ENCODE peak calls at places on chromosomes 4 and X, in four cellular contexts. One of them, this sample, is unnamed.

GRCh38 chrX:153766871-153767673 is 3.0 kb downstream of the PLXNB3 start:
- DNase-seq in GM12878: no peak
- DNase-seq in H1: no peak
- DNase-seq in HepG2: no peak
- DNase-seq in this sample: no peak

GRCh38 chrX:103464071-103464773 is 55.1 kb downstream of the RAB40A start:
- DNase-seq in H1: no peak
- DNase-seq in HepG2: peak; percentile 10
- DNase-seq in GM12878: no peak
- DNase-seq in this sample: peak; percentile 80

GRCh38 chrX:149825424-149825823 is 43.7 kb downstream of the MAGEA9 start:
- DNase-seq in HepG2: peak; percentile 2
- DNase-seq in H1: no peak
- DNase-seq in GM12878: no peak
- DNase-seq in this sample: peak; percentile 39

GRCh38 chr4:87011340-87012034 is 76.7 kb downstream of the AFF1 start:
- DNase-seq in HepG2: no peak
- DNase-seq in GM12878: no peak
- DNase-seq in H1: no peak
- DNase-seq in this sample: no peak

GRCh38 chr4:3706565-3707422 is 59.4 kb upstream of the ADRA2C start:
- DNase-seq in GM12878: no peak
- DNase-seq in H1: no peak
- DNase-seq in HepG2: no peak
- DNase-seq in this sample: no peak

GRCh38 chr4:89298788-89299152 is 8.8 kb downstream of the GPRIN3 start:
- DNase-seq in H1: no peak
- DNase-seq in GM12878: no peak
- DNase-seq in HepG2: no peak
- DNase-seq in this sample: peak; percentile 41

GRCh38 chrX:68498044-68498507 is 775 bp upstream of the YIPF6 start:
- DNase-seq in GM12878: no peak
- DNase-seq in HepG2: peak; percentile 19
- DNase-seq in H1: no peak
- DNase-seq in this sample: no peak

GRCh38 chr4:177155454-177155853 is 154.2 kb upstream of the NEIL3 start:
- DNase-seq in H1: no peak
- DNase-seq in GM12878: no peak
- DNase-seq in HepG2: no peak
- DNase-seq in this sample: no peak

GRCh38 chrX:68834371-68835103 is 5.7 kb downstream of the EFNB1 start:
- DNase-seq in H1: no peak
- DNase-seq in HepG2: no peak
- DNase-seq in GM12878: no peak
- DNase-seq in this sample: no peak

GRCh38 chr4:147778942-147779341 is 47.1 kb downstream of the ARHGAP10 start:
- DNase-seq in H1: no peak
- DNase-seq in HepG2: no peak
- DNase-seq in GM12878: peak; percentile 98
- DNase-seq in this sample: no peak

GRCh38 chr4:10273030-10273429 is 156.4 kb upstream of the WDR1 start:
- DNase-seq in HepG2: no peak
- DNase-seq in GM12878: no peak
- DNase-seq in H1: no peak
- DNase-seq in this sample: no peak

GRCh38 chrX:4550018-4550417 is 836.6 kb upstream of the PRKX start:
- DNase-seq in HepG2: no peak
- DNase-seq in H1: no peak
- DNase-seq in GM12878: no peak
- DNase-seq in this sample: peak; percentile 5

GRCh38 chrX:108614616-108615015 is 121.7 kb downstream of the IRS4 start:
- DNase-seq in H1: no peak
- DNase-seq in HepG2: no peak
- DNase-seq in GM12878: no peak
- DNase-seq in this sample: no peak

GRCh38 chrX:39705299-39705698 is 392.5 kb downstream of the BCOR start:
- DNase-seq in HepG2: no peak
- DNase-seq in H1: no peak
- DNase-seq in GM12878: no peak
- DNase-seq in this sample: peak; percentile 68

GRCh38 chr4:150385606-150386005 is 196.3 kb upstream of the MAB21L2 start:
- DNase-seq in GM12878: no peak
- DNase-seq in HepG2: no peak
- DNase-seq in H1: no peak
- DNase-seq in this sample: peak; percentile 6
- TF ChIP-seq SUZ12 in GM12878: no peak
- TF ChIP-seq SUZ12 in HepG2: no peak
- TF ChIP-seq SUZ12 in H1: no peak
- TF ChIP-seq SUZ12 in this sample: no peak

GRCh38 chr4:61204353-61204752 is 4.2 kb downstream of the ADGRL3 start:
- DNase-seq in HepG2: peak; percentile 51
- DNase-seq in GM12878: no peak
- DNase-seq in H1: no peak
- DNase-seq in this sample: peak; percentile 12
- TF ChIP-seq SUZ12 in HepG2: no peak
- TF ChIP-seq SUZ12 in GM12878: no peak
- TF ChIP-seq SUZ12 in H1: no peak
- TF ChIP-seq SUZ12 in this sample: no peak

DNA sequence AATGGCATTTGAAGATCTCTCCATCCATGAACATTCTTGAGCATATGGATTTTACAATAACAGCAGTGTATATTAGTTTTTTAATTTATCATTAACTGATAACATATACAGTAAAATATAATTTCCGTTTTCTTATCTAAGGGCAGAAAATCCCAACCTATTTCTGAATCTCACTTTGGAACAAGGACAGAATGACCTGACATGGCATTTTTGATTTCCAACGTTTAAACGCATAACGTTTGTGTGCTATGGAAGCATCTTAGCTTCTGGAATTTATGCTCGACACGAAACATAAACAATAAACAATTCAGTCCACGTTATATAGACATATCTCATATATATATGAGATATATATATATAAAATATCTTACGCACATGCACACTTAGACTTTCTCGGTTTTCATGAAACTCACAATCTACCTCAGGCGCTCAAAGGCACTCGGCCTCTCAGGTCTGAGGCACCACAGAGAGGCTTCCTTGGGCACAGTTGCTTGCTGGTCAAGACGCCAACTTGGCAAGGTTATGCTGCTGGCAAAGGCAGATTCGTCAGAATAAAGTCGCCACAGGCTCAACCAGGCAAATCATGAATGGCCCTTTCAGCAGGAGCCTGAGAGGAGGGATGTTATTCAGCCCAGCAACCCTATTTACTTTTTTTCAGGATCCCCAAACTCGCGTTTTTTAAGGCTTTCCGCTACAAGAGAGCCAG is 1.0 kb upstream of the UGT8 start:
- DNase-seq in HepG2: no peak
- DNase-seq in GM12878: no peak
- DNase-seq in H1: no peak
- DNase-seq in this sample: no peak
- TF ChIP-seq SUZ12 in HepG2: no peak
- TF ChIP-seq SUZ12 in GM12878: no peak
- TF ChIP-seq SUZ12 in H1: no peak
- TF ChIP-seq SUZ12 in this sample: no peak

GRCh38 chr4:123323998-123324397 is 72.6 kb upstream of the SPRY1 start:
- DNase-seq in HepG2: no peak
- DNase-seq in H1: no peak
- DNase-seq in GM12878: no peak
- DNase-seq in this sample: no peak

GRCh38 chr4:123327846-123328447 is 68.6 kb upstream of the SPRY1 start:
- DNase-seq in HepG2: no peak
- DNase-seq in H1: no peak
- DNase-seq in GM12878: no peak
- DNase-seq in this sample: no peak

GRCh38 chr4:123325241-123325681 is 71.3 kb upstream of the SPRY1 start:
- DNase-seq in HepG2: no peak
- DNase-seq in H1: no peak
- DNase-seq in GM12878: peak; percentile 75
- DNase-seq in this sample: no peak

GRCh38 chr4:123327346-123327745 is 69.2 kb upstream of the SPRY1 start:
- DNase-seq in GM12878: no peak
- DNase-seq in HepG2: no peak
- DNase-seq in H1: no peak
- DNase-seq in this sample: no peak
- TF ChIP-seq SUZ12 in GM12878: no peak
- TF ChIP-seq SUZ12 in HepG2: no peak
- TF ChIP-seq SUZ12 in H1: no peak
- TF ChIP-seq SUZ12 in this sample: no peak